ENCODE peak calls at places on chromosomes 12 and 14, in four cellular contexts. One of them, this sample, is unnamed.

GRCh38 chr14:78746086-78746595 is 576.0 kb downstream of the NRXN3 start:
- DNase-seq in nucleus accumbens: no peak
- DNase-seq in Right ventricle myocardium superior: no peak
- DNase-seq in AG09319: no peak
- DNase-seq in this sample: no peak

GRCh38 chr12:121537814-121538698 is 42.8 kb downstream of the KDM2B start:
- DNase-seq in nucleus accumbens: no peak
- DNase-seq in Right ventricle myocardium superior: peak; percentile 51
- DNase-seq in AG09319: no peak
- DNase-seq in this sample: no peak

GRCh38 chr14:97723834-97724770 is 926.9 kb downstream of the VRK1 start:
- DNase-seq in nucleus accumbens: no peak
- DNase-seq in Right ventricle myocardium superior: no peak
- DNase-seq in AG09319: no peak
- DNase-seq in this sample: no peak

GRCh38 chr14:68854421-68854820 is 61.6 kb upstream of the ZFP36L1 start:
- DNase-seq in nucleus accumbens: no peak
- DNase-seq in Right ventricle myocardium superior: no peak
- DNase-seq in AG09319: no peak
- DNase-seq in this sample: no peak

GRCh38 chr12:1505576-1505975 is 88.8 kb downstream of the FBXL14 start:
- DNase-seq in nucleus accumbens: no peak
- DNase-seq in Right ventricle myocardium superior: no peak
- DNase-seq in AG09319: no peak
- DNase-seq in this sample: no peak

GRCh38 chr14:71142375-71143038 is 235.2 kb downstream of the PCNX1 start:
- DNase-seq in nucleus accumbens: no peak
- DNase-seq in Right ventricle myocardium superior: no peak
- DNase-seq in AG09319: peak; percentile 61
- DNase-seq in this sample: no peak

GRCh38 chr14:57390806-57391562 is 598 bp downstream of the NAA30 start:
- DNase-seq in nucleus accumbens: peak; percentile 48
- DNase-seq in Right ventricle myocardium superior: peak; percentile 53
- DNase-seq in AG09319: no peak
- DNase-seq in this sample: peak; percentile 44

GRCh38 chr14:23861666-23862065 is 91.9 kb upstream of the DHRS4 start:
- DNase-seq in nucleus accumbens: no peak
- DNase-seq in Right ventricle myocardium superior: no peak
- DNase-seq in AG09319: no peak
- DNase-seq in this sample: no peak

GRCh38 chr14:97956944-97957343 is 1159.8 kb downstream of the VRK1 start:
- DNase-seq in nucleus accumbens: no peak
- DNase-seq in Right ventricle myocardium superior: no peak
- DNase-seq in AG09319: no peak
- DNase-seq in this sample: no peak

GRCh38 chr12:87439990-87440827 is 589.0 kb downstream of the C12orf50 start:
- DNase-seq in nucleus accumbens: no peak
- DNase-seq in Right ventricle myocardium superior: no peak
- DNase-seq in AG09319: peak; percentile 36
- DNase-seq in this sample: no peak

This sample was measured in hippocampal formation.